ENCODE peak calls at places on chromosome 14, in six cellular contexts. G is head of caudate nucleus, D is tibial artery, T is T-helper 17 cell, N is cardiac septum, B is brain microvascular endothelial cell. S is an unnamed sample.

GRCh38 chr14:62673014-62673727 is 372.1 kb downstream of the KCNH5 start:
- DNase-seq in G (no peak), D (no peak), T (no peak), N (no peak), B (no peak), S (no peak)

GRCh38 chr14:23102801-23103200 is 2.0 kb downstream of the CIROP start:
- DNase-seq in G (peak; percentile 41), D (no peak), T (no peak), N (no peak), B (no peak), S (no peak)

GRCh38 chr14:22836301-22837058 is at the start of gene MMP14:
- DNase-seq in G (no peak), D (peak; percentile 93), T (no peak), N (no peak), B (peak; percentile 72), S (peak; percentile 90)

GRCh38 chr14:104135904-104136471 is 2.4 kb upstream of the KIF26A start:
- DNase-seq in G (no peak), D (no peak), T (no peak), N (no peak), B (no peak), S (no peak)

GRCh38 chr14:89621009-89621421 is 204.0 kb upstream of the FOXN3 start:
- DNase-seq in G (no peak), D (no peak), T (peak; percentile 29), N (no peak), B (no peak), S (no peak)

GRCh38 chr14:77372304-77372841 is 4.5 kb downstream of the TMED8 start:
- DNase-seq in G (no peak), D (no peak), T (no peak), N (no peak), B (peak; percentile 20), S (no peak)

GRCh38 chr14:90288646-90289355 is 32.4 kb downstream of the PSMC1 start:
- DNase-seq in G (no peak), D (no peak), T (no peak), N (no peak), B (no peak), S (no peak)

GRCh38 chr14:93206793-93207467 is at the start of the genes GON7 and UBR7:
- DNase-seq in G (peak; percentile 97), D (peak; percentile 95), T (peak; percentile 86), N (peak; percentile 98), B (peak; percentile 97), S (peak; percentile 96)

GRCh38 chr14:71720978-71721624 is 211.1 kb upstream of the RGS6 start:
- DNase-seq in G (peak; percentile 38), D (no peak), T (no peak), N (no peak), B (peak; percentile 82), S (peak; percentile 48)

GRCh38 chr14:61524211-61524806 is 171.0 kb upstream of the HIF1A start:
- DNase-seq in G (no peak), D (no peak), T (no peak), N (no peak), B (peak; percentile 70), S (no peak)

GRCh38 chr14:23577004-23577681 is 1.4 kb downstream of the JPH4 start:
- DNase-seq in G (no peak), D (no peak), T (no peak), N (peak; percentile 73), B (no peak), S (peak; percentile 43)

GRCh38 chr14:80518173-80518572 is 306.9 kb upstream of the DIO2 start:
- DNase-seq in G (no peak), D (no peak), T (no peak), N (no peak), B (no peak), S (no peak)

GRCh38 chr14:95385701-95386100 is 66.0 kb upstream of the CLMN start:
- DNase-seq in G (no peak), D (no peak), T (no peak), N (no peak), B (no peak), S (no peak)

GRCh38 chr14:64701660-64702059 is 2.6 kb upstream of the PLEKHG3 start:
- DNase-seq in G (no peak), D (no peak), T (no peak), N (no peak), B (no peak), S (no peak)

GRCh38 chr14:66403183-66403582 is 83.0 kb upstream of the CCDC196 start:
- DNase-seq in G (no peak), D (no peak), T (no peak), N (no peak), B (peak; percentile 8), S (no peak)

GRCh38 chr14:42994001-42994736 is 1387.5 kb downstream of the LRFN5 start:
- DNase-seq in G (no peak), D (no peak), T (no peak), N (no peak), B (no peak), S (no peak)

GRCh38 chr14:54440454-54440853 is 720 bp downstream of the CNIH1 start:
- DNase-seq in G (no peak), D (no peak), T (no peak), N (no peak), B (no peak), S (no peak)

GRCh38 chr14:103867523-103867953 is 20.2 kb upstream of the PPP1R13B start:
- DNase-seq in G (peak; percentile 20), D (no peak), T (no peak), N (peak; percentile 83), B (no peak), S (peak; percentile 78)

GRCh38 chr14:106417224-106418049 is 891.1 kb downstream of the TMEM121 start:
- DNase-seq in G (peak; percentile 5), D (no peak), T (peak; percentile 79), N (no peak), B (no peak), S (no peak)

GRCh38 chr14:61254803-61255526 is 26.2 kb downstream of the TMEM30B start:
- DNase-seq in G (no peak), D (no peak), T (no peak), N (no peak), B (no peak), S (no peak)

GRCh38 chr14:23377201-23377550 is 330 bp downstream of the CMTM5 start:
- DNase-seq in G (no peak), D (no peak), T (no peak), N (no peak), B (no peak), S (no peak)

GRCh38 chr14:32980178-32980886 is 41.7 kb downstream of the NPAS3 start:
- DNase-seq in G (no peak), D (no peak), T (no peak), N (no peak), B (no peak), S (no peak)

GRCh38 chr14:104096751-104097700 is 11.5 kb downstream of the ASPG start:
- DNase-seq in G (no peak), D (no peak), T (no peak), N (no peak), B (no peak), S (no peak)

GRCh38 chr14:53147893-53148292 is 5.2 kb downstream of the DDHD1 start:
- DNase-seq in G (no peak), D (no peak), T (no peak), N (no peak), B (no peak), S (no peak)

GRCh38 chr14:96423446-96424103 is 31.6 kb downstream of the AK7 start:
- DNase-seq in G (no peak), D (no peak), T (no peak), N (no peak), B (no peak), S (no peak)

GRCh38 chr14:58133739-58134138 is 18.3 kb downstream of the ARMH4 start:
- DNase-seq in G (no peak), D (no peak), T (no peak), N (no peak), B (peak; percentile 69), S (no peak)

GRCh38 chr14:103103461-103104388 is 9.2 kb downstream of the EXOC3L4 start:
- DNase-seq in G (no peak), D (no peak), T (no peak), N (no peak), B (no peak), S (peak; percentile 73)

GRCh38 chr14:86723254-86723624 is 1193.3 kb downstream of the FLRT2 start:
- DNase-seq in G (no peak), D (no peak), T (no peak), N (no peak), B (no peak), S (no peak)

GRCh38 chr14:72932893-72933292 is 6.6 kb downstream of the DCAF4 start:
- DNase-seq in G (no peak), D (no peak), T (no peak), N (no peak), B (no peak), S (no peak)

GRCh38 chr14:66383771-66384170 is 102.4 kb upstream of the CCDC196 start:
- DNase-seq in G (no peak), D (no peak), T (no peak), N (no peak), B (no peak), S (no peak)